ENCODE peak calls at places on chromosomes 6 and 20, in seven cellular contexts. K is SK-N-SH, T is A549, P is sigmoid colon, B is suprapubic skin, J is tibial nerve, A is stomach. M is an unnamed sample.
A peak's percentile ranks its signal among the peaks of the same experiment; 100 is the strongest.

GRCh38 chr6:132190815-132191175 is 210.5 kb downstream of the MOXD1 start:
- DNase-seq in J (no peak), K (no peak), A (no peak), P (no peak), T (no peak), B (no peak), M (no peak)

GRCh38 chr6:8462169-8462568 is 26.8 kb upstream of the SLC35B3 start:
- DNase-seq in T (no peak), B (no peak), A (no peak), P (no peak), K (no peak), J (no peak), M (no peak)

GRCh38 chr20:1171461-1172093 is 13.2 kb downstream of the TMEM74B start:
- DNase-seq in P (no peak), K (no peak), J (no peak), T (no peak), B (no peak), A (no peak), M (no peak)

GRCh38 chr6:132320007-132320406 is 81.3 kb downstream of the MOXD1 start:
- DNase-seq in J (no peak), P (no peak), A (no peak), B (no peak), K (no peak), T (no peak), M (no peak)

GRCh38 chr20:56781108-56781739 is 152.1 kb downstream of the TFAP2C start:
- DNase-seq in J (no peak), B (peak; percentile 90), P (no peak), K (no peak), A (no peak), T (no peak), M (no peak)

GRCh38 chr6:147311218-147311617 is 107.0 kb downstream of the STXBP5 start:
- DNase-seq in T (no peak), J (no peak), K (no peak), P (no peak), B (no peak), A (no peak), M (no peak)

GRCh38 chr20:50048420-50049166 is 64.4 kb downstream of the UBE2V1 start:
- DNase-seq in K (no peak), T (no peak), B (no peak), P (no peak), J (no peak), A (no peak), M (peak; percentile 46)

GRCh38 chr6:27630727-27631613 is 158.1 kb upstream of the ZNF184 start:
- DNase-seq in J (no peak), A (no peak), T (peak; percentile 45), K (peak; percentile 52), P (no peak), B (no peak), M (peak; percentile 20)

GRCh38 chr6:13357551-13358075 is 29.3 kb upstream of the TBC1D7 start:
- DNase-seq in J (no peak), K (no peak), B (no peak), T (no peak), P (no peak), A (no peak), M (no peak)

GRCh38 chr6:12815089-12815488 is 98.5 kb downstream of the PHACTR1 start:
- DNase-seq in A (no peak), B (no peak), K (no peak), J (no peak), T (no peak), P (no peak), M (no peak)

GRCh38 chr6:97697450-97697849 is 414.4 kb upstream of the MMS22L start:
- DNase-seq in T (no peak), J (no peak), P (no peak), A (no peak), B (no peak), K (no peak), M (no peak)

GRCh38 chr6:10146723-10147451 is 268.0 kb downstream of the TFAP2A start:
- DNase-seq in J (no peak), K (peak; percentile 29), B (no peak), P (no peak), A (no peak), T (peak; percentile 21), M (no peak)

GRCh38 chr6:106413016-106413415 is 52.5 kb downstream of the CRYBG1 start:
- DNase-seq in K (no peak), A (no peak), P (no peak), T (no peak), B (no peak), J (no peak), M (no peak)

GRCh38 chr6:107653183-107653580 is 163.3 kb downstream of the SOBP start:
- DNase-seq in B (no peak), K (peak; percentile 74), A (no peak), T (no peak), P (no peak), J (no peak), M (no peak)

GRCh38 chr6:21001736-21002135 is 467.5 kb downstream of the CDKAL1 start:
- DNase-seq in P (no peak), T (no peak), K (no peak), B (no peak), J (no peak), A (no peak), M (no peak)

GRCh38 chr6:55882731-55883595 is 7.6 kb upstream of the BMP5 start:
- DNase-seq in J (peak; percentile 38), B (no peak), A (no peak), T (no peak), P (no peak), K (no peak), M (no peak)

GRCh38 chr6:143872211-143872610 is 7.9 kb downstream of the ZC2HC1B start:
- DNase-seq in P (no peak), T (no peak), A (no peak), J (no peak), K (no peak), B (no peak), M (no peak)

GRCh38 chr6:83270971-83271714 is 78.0 kb downstream of the RWDD2A start:
- DNase-seq in T (no peak), P (no peak), A (no peak), B (no peak), J (no peak), K (no peak), M (no peak)

GRCh38 chr6:129486333-129486732 is 223.6 kb downstream of the ARHGAP18 start:
- DNase-seq in P (no peak), J (no peak), K (no peak), A (no peak), B (no peak), T (no peak), M (no peak)

GRCh38 chr6:16687045-16687444 is 74.2 kb downstream of the ATXN1 start:
- DNase-seq in J (no peak), T (no peak), K (no peak), B (no peak), P (no peak), A (no peak), M (no peak)

GRCh38 chr20:15760217-15760567 is 813.1 kb downstream of the KIF16B start:
- DNase-seq in K (no peak), P (no peak), B (no peak), A (no peak), T (no peak), J (no peak), M (no peak)

DNA sequence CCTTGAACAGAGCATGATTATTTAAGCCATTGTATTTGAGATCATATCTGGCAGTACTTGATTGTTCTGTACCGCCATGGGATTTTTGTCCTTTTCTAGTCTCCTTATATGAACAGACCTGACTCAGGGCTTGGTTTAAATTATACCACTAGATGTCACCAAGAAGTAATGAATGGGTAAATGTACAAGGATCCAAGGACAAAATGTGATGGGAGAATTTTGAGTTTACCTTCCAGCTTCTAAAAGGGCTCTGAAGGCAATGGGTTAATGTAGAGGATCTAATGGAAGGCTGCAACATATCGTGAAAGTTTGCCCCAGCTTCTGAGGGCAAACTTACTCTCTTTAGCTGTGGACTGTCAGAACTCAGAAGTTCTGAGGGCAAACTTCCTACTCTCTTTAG is 12.0 kb downstream of the RNF8 start:
- DNase-seq in K (peak; percentile 37), A (no peak), J (no peak), T (no peak), B (no peak), P (no peak), M (no peak)
- TF ChIP-seq CTCF in K (peak; percentile 43), A (no peak), J (peak; percentile 18), T (peak; percentile 13), B (no peak), P (no peak), M (no peak)

GRCh38 chr6:19599813-19600464 is 237.2 kb upstream of the ID4 start:
- DNase-seq in P (no peak), B (no peak), J (no peak), K (no peak), T (no peak), A (no peak), M (no peak)
- TF ChIP-seq EP300 in P (no peak), B (no peak), J (no peak), K (no peak), T (no peak), A (no peak), M (no peak)

DNA sequence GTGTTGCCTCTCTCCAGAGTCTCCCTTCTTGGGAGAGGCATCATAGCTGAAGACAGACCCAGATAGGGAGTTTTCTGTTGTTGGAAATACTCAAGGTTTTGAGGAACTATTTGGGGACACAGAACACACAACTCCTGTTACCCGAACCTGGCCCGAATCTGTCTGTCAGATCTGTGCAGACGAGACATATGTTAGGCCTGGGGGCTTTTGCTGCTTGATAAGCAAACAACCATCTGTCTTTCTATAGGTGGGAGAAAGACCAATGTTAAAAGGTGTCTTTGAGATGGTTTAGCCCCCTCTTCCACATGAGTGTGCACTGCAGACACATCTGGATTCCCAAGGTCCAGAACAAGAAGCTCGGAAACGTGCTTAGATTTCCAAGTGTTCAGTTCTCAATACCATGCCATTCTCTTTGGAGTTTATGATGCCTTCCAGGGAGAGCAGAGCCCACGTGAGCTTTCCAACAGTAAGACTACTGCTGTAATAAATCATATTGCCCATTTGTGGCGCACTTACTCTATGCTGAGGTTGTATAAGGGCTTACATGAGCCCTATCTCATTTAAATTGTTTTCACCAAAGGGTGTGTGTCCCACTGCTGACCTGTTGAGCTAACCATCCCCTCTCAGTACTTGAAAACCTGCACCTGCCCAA is 3.8 kb upstream of the STX16 start:
- DNase-seq in A (no peak), K (peak; percentile 55), P (peak; percentile 44), T (no peak), J (no peak), B (no peak), M (no peak)
- TF ChIP-seq CTCF in A (no peak), K (no peak), P (no peak), T (no peak), J (no peak), B (no peak), M (no peak)

GRCh38 chr20:10219452-10219791 is 792 bp downstream of the SNAP25 start:
- DNase-seq in K (peak; percentile 84), T (peak; percentile 56), J (peak; percentile 61), P (peak; percentile 71), A (peak; percentile 69), B (peak; percentile 65), M (peak; percentile 54)

GRCh38 chr20:10219993-10220750 is 1.5 kb downstream of the SNAP25 start:
- DNase-seq in P (no peak), J (no peak), B (no peak), A (no peak), T (no peak), K (no peak), M (no peak)

GRCh38 chr20:10221022-10221421 is 2.4 kb downstream of the SNAP25 start:
- DNase-seq in B (no peak), T (no peak), P (no peak), A (no peak), K (no peak), J (no peak), M (no peak)

GRCh38 chr20:10217517-10218410 is 866 bp upstream of the SNAP25 start:
- DNase-seq in J (no peak), B (no peak), K (peak; percentile 77), T (peak; percentile 65), P (peak; percentile 69), A (no peak), M (peak; percentile 13)

GRCh38 chr20:10218536-10219451 is at the start of gene SNAP25:
- DNase-seq in J (no peak), B (peak; percentile 60), P (peak; percentile 71), A (peak; percentile 41), T (peak; percentile 83), K (peak; percentile 88), M (peak; percentile 22)
- TF ChIP-seq EP300 in J (no peak), B (no peak), P (no peak), A (no peak), T (no peak), K (no peak), M (no peak)

M was measured in transverse colon.